ENCODE peak calls at places on chromosome 1, in four cellular contexts. One of them, this sample, is unnamed.

GRCh38 chr1:44101356-44101755 is 17.3 kb upstream of the KLF17 start:
- DNase-seq in left ventricle myocardium inferior: no peak
- DNase-seq in type B pancreatic cell: no peak
- DNase-seq in astrocyte of the spinal cord: no peak
- DNase-seq in this sample: no peak

GRCh38 chr1:19007491-19008441 is 51.3 kb upstream of the IFFO2 start:
- DNase-seq in left ventricle myocardium inferior: no peak
- DNase-seq in type B pancreatic cell: peak; percentile 57
- DNase-seq in astrocyte of the spinal cord: no peak
- DNase-seq in this sample: no peak

GRCh38 chr1:64363616-64364015 is 106.3 kb upstream of the CACHD1 start:
- DNase-seq in astrocyte of the spinal cord: no peak
- DNase-seq in type B pancreatic cell: no peak
- DNase-seq in left ventricle myocardium inferior: no peak
- DNase-seq in this sample: no peak

GRCh38 chr1:52697795-52698674 is at the start of gene COA7:
- DNase-seq in type B pancreatic cell: peak; percentile 86
- DNase-seq in astrocyte of the spinal cord: peak; percentile 87
- DNase-seq in left ventricle myocardium inferior: peak; percentile 90
- DNase-seq in this sample: peak; percentile 91

GRCh38 chr1:232474821-232475220 is 155.1 kb downstream of the SIPA1L2 start:
- DNase-seq in astrocyte of the spinal cord: peak; percentile 33
- DNase-seq in left ventricle myocardium inferior: no peak
- DNase-seq in type B pancreatic cell: no peak
- DNase-seq in this sample: no peak

GRCh38 chr1:24503003-24503751 is 541 bp downstream of the RCAN3 start:
- DNase-seq in type B pancreatic cell: peak; percentile 59
- DNase-seq in left ventricle myocardium inferior: peak; percentile 27
- DNase-seq in astrocyte of the spinal cord: no peak
- DNase-seq in this sample: peak; percentile 16

GRCh38 chr1:82565546-82565945 is 764.8 kb downstream of the ADGRL2 start:
- DNase-seq in type B pancreatic cell: no peak
- DNase-seq in left ventricle myocardium inferior: no peak
- DNase-seq in astrocyte of the spinal cord: peak; percentile 91
- DNase-seq in this sample: no peak

GRCh38 chr1:24901791-24902470 is 28.1 kb downstream of the RUNX3 start:
- DNase-seq in type B pancreatic cell: peak; percentile 63
- DNase-seq in left ventricle myocardium inferior: no peak
- DNase-seq in astrocyte of the spinal cord: no peak
- DNase-seq in this sample: no peak

GRCh38 chr1:154221815-154222081 is 993 bp downstream of the UBAP2L start:
- DNase-seq in left ventricle myocardium inferior: no peak
- DNase-seq in type B pancreatic cell: no peak
- DNase-seq in astrocyte of the spinal cord: peak; percentile 79
- DNase-seq in this sample: no peak

GRCh38 chr1:209881271-209882018 is 53.7 kb downstream of the UTP25 start:
- DNase-seq in type B pancreatic cell: no peak
- DNase-seq in astrocyte of the spinal cord: no peak
- DNase-seq in left ventricle myocardium inferior: no peak
- DNase-seq in this sample: no peak

GRCh38 chr1:61561666-61562065 is 163.3 kb downstream of the TM2D1 start:
- DNase-seq in type B pancreatic cell: no peak
- DNase-seq in left ventricle myocardium inferior: no peak
- DNase-seq in astrocyte of the spinal cord: peak; percentile 18
- DNase-seq in this sample: no peak

GRCh38 chr1:21579788-21580187 is 70.6 kb downstream of the ALPL start:
- DNase-seq in left ventricle myocardium inferior: no peak
- DNase-seq in type B pancreatic cell: no peak
- DNase-seq in astrocyte of the spinal cord: no peak
- DNase-seq in this sample: no peak

DNA sequence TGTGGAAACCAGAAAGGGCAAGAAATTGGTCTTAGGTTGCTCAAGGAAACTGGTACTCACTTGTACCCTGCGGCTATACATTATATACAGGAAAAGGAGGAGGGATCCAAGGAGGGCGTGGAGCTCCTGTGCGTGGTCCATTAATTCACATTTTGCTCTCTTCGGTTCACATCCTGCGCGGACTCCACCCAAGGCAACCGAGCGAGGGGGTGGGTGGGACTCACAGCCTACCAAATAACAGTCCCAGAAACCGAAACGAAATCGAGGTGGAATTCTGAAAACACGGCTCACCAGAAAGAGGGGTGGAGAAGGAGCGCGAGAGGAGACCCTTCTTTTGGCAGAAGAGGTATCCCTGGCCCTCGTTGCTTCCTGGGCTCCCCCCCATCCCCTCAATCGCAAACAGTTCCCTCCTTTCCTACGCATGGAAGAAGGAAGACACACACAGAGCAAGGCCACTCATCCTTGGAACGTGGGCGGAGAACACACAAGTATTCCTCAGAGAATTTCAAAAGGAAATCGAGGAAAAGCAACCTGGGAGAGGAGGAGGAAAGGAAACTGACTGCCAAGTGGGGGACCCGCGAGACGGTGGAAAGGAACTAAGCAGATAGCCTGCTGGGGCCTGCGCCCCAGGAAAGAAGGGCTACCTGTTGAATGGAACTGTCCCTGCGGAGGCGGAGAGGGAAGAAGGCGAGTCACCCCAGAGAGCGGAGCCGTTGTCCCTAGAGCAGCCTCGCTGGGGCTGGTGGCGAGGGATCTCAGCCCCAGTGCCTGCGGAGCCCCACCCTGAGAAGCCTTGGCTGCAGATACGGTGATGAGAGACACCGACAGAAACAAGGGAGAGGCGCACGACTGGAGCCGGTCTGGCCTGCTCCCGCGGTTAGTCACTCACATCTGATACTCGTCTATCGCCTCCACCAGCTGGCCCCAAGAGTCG is 705 bp downstream of the AIDA start:
- DNase-seq in type B pancreatic cell: peak; percentile 72
- DNase-seq in left ventricle myocardium inferior: peak; percentile 57
- DNase-seq in astrocyte of the spinal cord: peak; percentile 60
- DNase-seq in this sample: peak; percentile 48
- TF ChIP-seq CTCF in type B pancreatic cell: no peak
- TF ChIP-seq CTCF in left ventricle myocardium inferior: no peak
- TF ChIP-seq CTCF in astrocyte of the spinal cord: no peak
- TF ChIP-seq CTCF in this sample: no peak

DNA sequence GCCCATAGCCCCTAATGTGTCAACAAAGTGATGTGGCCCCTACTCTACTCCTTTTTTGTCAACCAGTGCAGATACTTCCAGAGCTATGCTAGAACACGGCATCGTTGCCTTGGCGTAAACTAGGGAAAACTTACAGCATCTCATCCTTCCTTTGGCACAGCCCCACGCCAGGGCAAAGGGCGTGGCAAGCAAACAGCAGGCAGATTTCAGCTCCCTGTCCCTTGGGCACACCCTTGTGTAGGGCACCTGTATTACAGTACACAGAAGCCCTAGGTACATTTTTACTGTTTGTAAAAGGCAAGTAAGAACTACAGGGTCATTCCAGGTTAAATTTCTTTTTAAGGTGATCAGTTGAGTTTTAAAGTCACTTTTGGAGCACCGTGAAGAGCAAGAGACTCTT is 29.3 kb downstream of the PRDX6 start:
- DNase-seq in astrocyte of the spinal cord: no peak
- DNase-seq in type B pancreatic cell: no peak
- DNase-seq in left ventricle myocardium inferior: no peak
- DNase-seq in this sample: no peak
- TF ChIP-seq CTCF in astrocyte of the spinal cord: no peak
- TF ChIP-seq CTCF in type B pancreatic cell: peak; percentile 43
- TF ChIP-seq CTCF in left ventricle myocardium inferior: no peak
- TF ChIP-seq CTCF in this sample: no peak

GRCh38 chr1:13228343-13228781 is 2.4 kb upstream of the PRAMEF18 start:
- DNase-seq in type B pancreatic cell: peak; percentile 42
- DNase-seq in astrocyte of the spinal cord: no peak
- DNase-seq in left ventricle myocardium inferior: no peak
- DNase-seq in this sample: no peak
- TF ChIP-seq CTCF in type B pancreatic cell: no peak
- TF ChIP-seq CTCF in astrocyte of the spinal cord: no peak
- TF ChIP-seq CTCF in left ventricle myocardium inferior: peak; percentile 40
- TF ChIP-seq CTCF in this sample: no peak

DNA sequence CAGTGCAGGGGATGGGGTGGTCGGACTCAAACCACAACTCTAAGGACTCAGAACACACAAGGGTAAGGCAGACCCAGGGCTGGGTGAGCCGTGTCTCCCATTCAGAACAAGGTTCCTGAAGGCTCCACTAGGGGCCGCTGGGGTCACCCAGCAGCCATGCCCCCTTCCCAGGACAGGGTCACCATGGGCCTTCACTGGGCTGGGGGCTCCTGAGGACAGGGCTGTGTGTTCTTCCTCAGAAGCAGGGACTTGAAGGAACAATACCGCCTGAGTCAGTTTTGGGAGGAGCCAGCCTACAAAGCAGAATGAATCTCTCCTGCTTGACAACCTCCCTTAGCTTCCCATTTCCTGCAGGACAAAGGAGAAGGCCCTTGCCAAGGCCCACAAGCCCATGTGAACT is 15.4 kb downstream of the RIMS3 start:
- DNase-seq in astrocyte of the spinal cord: no peak
- DNase-seq in left ventricle myocardium inferior: no peak
- DNase-seq in type B pancreatic cell: no peak
- DNase-seq in this sample: peak; percentile 49
- TF ChIP-seq CTCF in astrocyte of the spinal cord: peak; percentile 38
- TF ChIP-seq CTCF in left ventricle myocardium inferior: peak; percentile 39
- TF ChIP-seq CTCF in type B pancreatic cell: peak; percentile 63
- TF ChIP-seq CTCF in this sample: peak; percentile 42

DNA sequence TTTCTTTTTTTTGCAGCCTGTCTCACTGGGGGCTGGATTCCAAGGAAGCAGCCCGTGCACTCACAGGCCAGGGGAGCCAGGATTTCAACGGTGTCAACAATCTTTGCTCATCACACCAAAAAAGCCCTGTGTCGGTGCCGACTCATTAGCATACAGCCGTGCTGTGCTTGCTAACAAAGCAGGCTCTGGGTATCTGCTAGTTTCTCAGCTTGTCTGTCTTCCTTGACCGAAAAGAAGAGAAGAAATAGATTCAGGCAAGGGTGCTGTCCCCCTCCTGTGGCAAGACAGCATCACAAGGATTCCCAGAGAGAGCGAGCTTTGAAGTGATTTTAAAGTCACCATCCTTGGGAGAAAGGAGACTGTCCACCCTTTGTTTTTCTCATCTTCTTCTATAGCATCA is 214.7 kb downstream of the SDCCAG8 start:
- DNase-seq in type B pancreatic cell: no peak
- DNase-seq in left ventricle myocardium inferior: no peak
- DNase-seq in astrocyte of the spinal cord: no peak
- DNase-seq in this sample: no peak
- TF ChIP-seq CTCF in type B pancreatic cell: no peak
- TF ChIP-seq CTCF in left ventricle myocardium inferior: no peak
- TF ChIP-seq CTCF in astrocyte of the spinal cord: peak; percentile 28
- TF ChIP-seq CTCF in this sample: no peak

DNA sequence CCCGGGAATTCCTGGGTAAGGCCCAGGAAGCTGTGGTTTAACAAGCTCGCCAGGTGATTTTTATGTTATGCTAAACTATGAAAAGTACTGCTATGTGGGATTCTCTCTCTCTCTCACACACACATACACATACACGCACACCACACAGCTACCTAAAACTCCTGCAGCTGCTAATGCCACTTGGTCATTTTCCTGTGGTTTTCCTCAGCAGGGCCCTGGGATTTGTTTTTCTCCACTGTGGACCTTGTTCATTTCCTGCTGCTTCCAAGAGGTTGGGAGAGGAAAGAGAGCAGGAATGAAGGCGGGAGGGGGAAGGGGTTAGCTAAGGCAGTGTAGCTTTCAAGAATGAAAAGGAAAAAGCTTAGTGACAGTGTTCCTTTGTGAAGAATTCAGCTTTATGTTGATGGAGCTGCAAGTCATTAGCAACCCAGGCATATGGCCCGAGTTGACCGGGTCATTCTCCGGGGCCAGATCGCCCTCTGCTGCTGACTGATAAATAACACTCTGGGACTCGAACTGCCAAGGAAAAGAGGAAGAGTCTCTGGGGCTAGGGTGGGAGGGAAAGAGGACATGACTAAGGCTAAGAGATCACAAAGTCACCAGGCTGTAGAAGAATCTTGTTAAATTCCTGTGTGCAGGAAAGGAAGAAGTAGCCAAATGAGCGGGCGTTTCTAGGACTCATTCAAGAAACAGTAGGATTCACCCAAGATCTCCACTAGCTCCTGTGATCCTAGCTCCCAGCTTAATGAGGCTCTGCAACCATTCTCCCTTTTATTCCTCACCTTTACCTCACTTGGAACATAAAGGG is 30.5 kb upstream of the LRIG2 start:
- DNase-seq in type B pancreatic cell: peak; percentile 75
- DNase-seq in astrocyte of the spinal cord: peak; percentile 86
- DNase-seq in left ventricle myocardium inferior: peak; percentile 63
- DNase-seq in this sample: peak; percentile 75
- TF ChIP-seq CTCF in type B pancreatic cell: peak; percentile 74
- TF ChIP-seq CTCF in astrocyte of the spinal cord: peak; percentile 49
- TF ChIP-seq CTCF in left ventricle myocardium inferior: peak; percentile 74
- TF ChIP-seq CTCF in this sample: peak; percentile 22

GRCh38 chr1:166166701-166167394 is at the start of gene FAM78B:
- DNase-seq in astrocyte of the spinal cord: peak; percentile 65
- DNase-seq in left ventricle myocardium inferior: peak; percentile 84
- DNase-seq in type B pancreatic cell: peak; percentile 71
- DNase-seq in this sample: peak; percentile 82
- TF ChIP-seq CTCF in astrocyte of the spinal cord: no peak
- TF ChIP-seq CTCF in left ventricle myocardium inferior: peak; percentile 43
- TF ChIP-seq CTCF in type B pancreatic cell: peak; percentile 45
- TF ChIP-seq CTCF in this sample: no peak

GRCh38 chr1:214827883-214828282 is 224.9 kb downstream of the CENPF start:
- DNase-seq in type B pancreatic cell: no peak
- DNase-seq in astrocyte of the spinal cord: no peak
- DNase-seq in left ventricle myocardium inferior: no peak
- DNase-seq in this sample: no peak
- TF ChIP-seq CTCF in type B pancreatic cell: no peak
- TF ChIP-seq CTCF in astrocyte of the spinal cord: no peak
- TF ChIP-seq CTCF in left ventricle myocardium inferior: no peak
- TF ChIP-seq CTCF in this sample: no peak